ENCODE peak calls at places on chromosomes 16 and 17, in seven cellular contexts. D is HCT116, A is testis, V is right cardiac atrium, R is RCC 7860, F is hypothalamus, H is cardiac muscle cell. G is an unnamed sample.

GRCh38 chr17:36500745-36501225 is 14.3 kb downstream of the ZNHIT3 start:
- DNase-seq in H (no peak), A (no peak), D (no peak), V (no peak), R (no peak), F (no peak), G (no peak)

GRCh38 chr17:10234033-10234432 is 35.6 kb upstream of the GAS7 start:
- DNase-seq in H (no peak), D (no peak), F (no peak), A (no peak), V (no peak), R (no peak), G (no peak)

GRCh38 chr17:15377200-15377599 is 35.8 kb upstream of the TEKT3 start:
- DNase-seq in R (peak), V (no peak), F (no peak), D (no peak), H (peak), A (no peak), G (no peak)

GRCh38 chr16:56817056-56817455 is 48.0 kb upstream of the SLC12A3 start:
- DNase-seq in V (no peak), H (no peak), R (no peak), F (no peak), D (no peak), A (no peak), G (no peak)

GRCh38 chr17:74008196-74008595 is 195.3 kb upstream of the RPL38 start:
- DNase-seq in R (no peak), V (no peak), A (no peak), F (no peak), H (peak), D (peak), G (no peak)

GRCh38 chr17:64775701-64776570 is 113.8 kb upstream of the SMURF2 start:
- DNase-seq in A (no peak), H (no peak), R (no peak), D (no peak), F (no peak), V (peak), G (no peak)

GRCh38 chr16:20740007-20740883 is 1.4 kb downstream of the THUMPD1 start:
- DNase-seq in R (peak), A (no peak), V (no peak), F (no peak), H (peak), D (no peak), G (no peak)

GRCh38 chr17:62780273-62780672 is 27.8 kb downstream of the MARCHF10 start:
- DNase-seq in R (no peak), F (no peak), D (no peak), V (no peak), H (no peak), A (peak), G (no peak)

GRCh38 chr16:74521691-74522090 is 85.2 kb downstream of the GLG1 start:
- DNase-seq in H (peak), A (no peak), V (no peak), D (no peak), F (no peak), R (peak), G (no peak)

GRCh38 chr17:18225121-18225561 is 294 bp upstream of the LLGL1 start:
- DNase-seq in D (peak), V (peak), A (peak), H (peak), R (peak), F (peak), G (peak)

GRCh38 chr17:13074026-13074425 is 56.2 kb upstream of the ELAC2 start:
- DNase-seq in V (no peak), D (peak), A (no peak), F (no peak), H (peak), R (no peak), G (no peak)

GRCh38 chr16:50272687-50273381 is 6.5 kb downstream of the ADCY7 start:
- DNase-seq in H (no peak), R (no peak), V (peak), D (no peak), A (no peak), F (no peak), G (peak)

GRCh38 chr17:6670571-6670970 is 19.0 kb downstream of the C17orf100 start:
- DNase-seq in H (no peak), V (no peak), F (no peak), R (no peak), A (no peak), D (no peak), G (no peak)

GRCh38 chr16:75304521-75305363 is 53.3 kb upstream of the BCAR1 start:
- DNase-seq in F (no peak), R (peak), H (peak), A (peak), V (peak), D (peak), G (no peak)

GRCh38 chr17:41659813-41660212 is 28.9 kb upstream of the EIF1 start:
- DNase-seq in A (no peak), F (no peak), V (no peak), H (no peak), R (no peak), D (no peak), G (no peak)

GRCh38 chr17:36657763-36658490 is 56.5 kb downstream of the MRM1 start:
- DNase-seq in R (no peak), A (peak), H (peak), V (no peak), F (no peak), D (no peak), G (no peak)

GRCh38 chr16:85464342-85465305 is 148.5 kb upstream of the GSE1 start:
- DNase-seq in R (no peak), A (peak), V (no peak), D (no peak), H (no peak), F (no peak), G (no peak)

GRCh38 chr17:62902573-62903229 is 63.3 kb upstream of the TANC2 start:
- DNase-seq in A (no peak), R (no peak), F (no peak), V (no peak), H (no peak), D (no peak), G (no peak)

GRCh38 chr16:11205754-11206459 is 50.1 kb downstream of the SOCS1 start:
- DNase-seq in D (no peak), V (no peak), H (peak), F (no peak), A (no peak), R (no peak), G (no peak)

GRCh38 chr17:80414508-80414802 is 512 bp upstream of the ENDOV start:
- DNase-seq in V (peak), F (no peak), R (no peak), A (peak), H (no peak), D (no peak), G (no peak)

GRCh38 chr16:49839462-49839825 is 16.5 kb downstream of the ZNF423 start:
- DNase-seq in H (no peak), V (no peak), D (no peak), F (no peak), A (no peak), R (no peak), G (no peak)